ENCODE peak calls at places on chromosome 7, in nine cellular contexts. I, U, H, D, E, W, L, R and S are unnamed samples.

GRCh38 chr7:155947051-155947450 is 134.8 kb upstream of the SHH start:
- DNase-seq in I (no peak), U (no peak), H (no peak), D (peak; percentile 29), E (no peak), W (no peak), L (no peak), R (no peak), S (peak; percentile 25)

GRCh38 chr7:40232242-40232929 is 97.6 kb downstream of the SUGCT start:
- DNase-seq in I (no peak), U (peak; percentile 20), H (peak; percentile 36), D (peak; percentile 56), E (no peak), W (peak; percentile 20), L (no peak), R (no peak), S (no peak)

GRCh38 chr7:137354361-137354760 is 10.8 kb upstream of the PTN start:
- DNase-seq in I (peak; percentile 17), U (no peak), H (no peak), D (no peak), E (no peak), W (no peak), L (no peak), R (no peak), S (no peak)

GRCh38 chr7:133836666-133837065 is 290.5 kb upstream of the LRGUK start:
- DNase-seq in I (no peak), U (no peak), H (no peak), D (no peak), E (no peak), W (no peak), L (no peak), R (no peak), S (no peak)

GRCh38 chr7:147394329-147394728 is 1196.2 kb upstream of the C7orf33 start:
- DNase-seq in I (no peak), U (no peak), H (no peak), D (no peak), E (no peak), W (no peak), L (no peak), R (no peak), S (no peak)

GRCh38 chr7:116863168-116863670 is 832 bp downstream of the CAPZA2 start:
- DNase-seq in I (peak; percentile 42), U (peak; percentile 36), H (peak; percentile 26), D (peak; percentile 31), E (no peak), W (peak; percentile 53), L (no peak), R (no peak), S (no peak)

GRCh38 chr7:76260171-76260703 is 42.2 kb upstream of the HSPB1 start:
- DNase-seq in I (no peak), U (peak; percentile 61), H (peak; percentile 77), D (peak; percentile 86), E (no peak), W (peak; percentile 99), L (peak; percentile 96), R (no peak), S (no peak)

GRCh38 chr7:88401009-88401623 is 94.4 kb upstream of the STEAP4 start:
- DNase-seq in I (no peak), U (no peak), H (peak; percentile 3), D (peak; percentile 22), E (no peak), W (peak; percentile 13), L (no peak), R (no peak), S (no peak)

GRCh38 chr7:106071999-106072714 is 40.0 kb downstream of the SYPL1 start:
- DNase-seq in I (peak; percentile 69), U (no peak), H (no peak), D (no peak), E (no peak), W (peak; percentile 83), L (no peak), R (no peak), S (peak; percentile 83)

GRCh38 chr7:71457881-71458590 is 326.1 kb downstream of the GALNT17 start:
- DNase-seq in I (no peak), U (no peak), H (no peak), D (no peak), E (no peak), W (no peak), L (no peak), R (no peak), S (no peak)

GRCh38 chr7:105691029-105691691 is 109.9 kb upstream of the EFCAB10 start:
- DNase-seq in I (no peak), U (no peak), H (no peak), D (no peak), E (no peak), W (no peak), L (no peak), R (peak; percentile 53), S (no peak)

GRCh38 chr7:39686261-39686924 is 63.0 kb downstream of the RALA start:
- DNase-seq in I (no peak), U (no peak), H (no peak), D (no peak), E (no peak), W (no peak), L (no peak), R (no peak), S (no peak)

GRCh38 chr7:117212969-117213877 is 109.6 kb downstream of the WNT2 start:
- DNase-seq in I (no peak), U (peak; percentile 49), H (peak; percentile 53), D (peak; percentile 68), E (no peak), W (peak; percentile 74), L (peak; percentile 34), R (peak; percentile 19), S (peak; percentile 57)

GRCh38 chr7:108403597-108404217 is 52.5 kb downstream of the NRCAM start:
- DNase-seq in I (no peak), U (no peak), H (no peak), D (no peak), E (no peak), W (no peak), L (no peak), R (no peak), S (no peak)

GRCh38 chr7:112898432-112899290 is 108.5 kb upstream of the TMEM168 start:
- DNase-seq in I (peak; percentile 41), U (peak; percentile 65), H (peak; percentile 55), D (peak; percentile 70), E (no peak), W (peak; percentile 70), L (peak; percentile 15), R (no peak), S (peak; percentile 49)

GRCh38 chr7:140512317-140513000 is 33.2 kb upstream of the MKRN1 start:
- DNase-seq in I (peak; percentile 36), U (peak; percentile 22), H (no peak), D (peak; percentile 66), E (peak; percentile 52), W (peak; percentile 74), L (no peak), R (no peak), S (peak; percentile 90)

GRCh38 chr7:4799508-4800268 is 24.3 kb downstream of the AP5Z1 start:
- DNase-seq in I (no peak), U (peak; percentile 62), H (peak; percentile 39), D (no peak), E (peak; percentile 64), W (peak; percentile 73), L (no peak), R (no peak), S (no peak)

GRCh38 chr7:55252386-55252785 is 112.8 kb upstream of the LANCL2 start:
- DNase-seq in I (no peak), U (no peak), H (no peak), D (no peak), E (no peak), W (no peak), L (no peak), R (no peak), S (no peak)

GRCh38 chr7:155820788-155821187 is 8.5 kb upstream of the SHH start:
- DNase-seq in I (no peak), U (no peak), H (no peak), D (no peak), E (no peak), W (no peak), L (no peak), R (no peak), S (no peak)

GRCh38 chr7:142412551-142413193 is 154.8 kb upstream of the PRSS58 start:
- DNase-seq in I (no peak), U (peak; percentile 45), H (peak; percentile 5), D (peak; percentile 73), E (no peak), W (peak; percentile 72), L (peak; percentile 36), R (no peak), S (no peak)

GRCh38 chr7:10346032-10346431 is 627.6 kb upstream of the PHF14 start:
- DNase-seq in I (no peak), U (no peak), H (no peak), D (no peak), E (no peak), W (no peak), L (no peak), R (no peak), S (no peak)
- H3K27ac ChIP-seq in I (no peak overlapping the region), U (no peak overlapping the region), H (no peak overlapping the region), D (no peak overlapping the region), E (no peak overlapping the region), W (no peak overlapping the region), L (no peak overlapping the region), R (no peak overlapping the region), S (no peak overlapping the region)

GRCh38 chr7:102030696-102031095 is 213.3 kb downstream of the CUX1 start:
- DNase-seq in I (no peak), U (no peak), H (no peak), D (no peak), E (no peak), W (no peak), L (no peak), R (no peak), S (no peak)
- H3K27ac ChIP-seq in I (no peak overlapping the region), U (no peak overlapping the region), H (no peak overlapping the region), D (no peak overlapping the region), E (no peak overlapping the region), W (no peak overlapping the region), L (no peak overlapping the region), R (no peak overlapping the region), S (no peak overlapping the region)

DNA sequence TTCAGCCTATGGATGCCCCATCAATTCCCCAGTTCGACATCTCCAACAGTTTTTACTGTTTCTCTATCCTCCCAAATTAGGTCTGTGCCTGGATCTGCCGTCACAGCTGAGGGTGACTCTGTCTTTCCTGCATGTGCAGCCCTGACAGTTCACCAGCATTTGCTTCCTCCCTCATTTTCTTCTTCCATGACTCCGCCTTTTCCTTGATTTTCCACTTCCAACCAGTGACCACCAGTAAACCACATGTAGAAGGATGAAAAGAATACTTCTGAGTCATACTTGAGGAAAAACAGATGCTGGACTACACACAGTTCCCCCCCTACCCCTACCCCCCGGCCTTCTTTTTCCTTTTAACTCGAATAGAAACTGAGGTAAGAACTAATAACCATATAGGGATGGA is 311.8 kb upstream of the POM121L12 start:
- DNase-seq in I (no peak), U (no peak), H (no peak), D (no peak), E (no peak), W (no peak), L (no peak), R (no peak), S (no peak)
- H3K27ac ChIP-seq in I (no peak overlapping the region), U (no peak overlapping the region), H (no peak overlapping the region), D (no peak overlapping the region), E (no peak overlapping the region), W (no peak overlapping the region), L (no peak overlapping the region), R (no peak overlapping the region), S (no peak overlapping the region)

DNA sequence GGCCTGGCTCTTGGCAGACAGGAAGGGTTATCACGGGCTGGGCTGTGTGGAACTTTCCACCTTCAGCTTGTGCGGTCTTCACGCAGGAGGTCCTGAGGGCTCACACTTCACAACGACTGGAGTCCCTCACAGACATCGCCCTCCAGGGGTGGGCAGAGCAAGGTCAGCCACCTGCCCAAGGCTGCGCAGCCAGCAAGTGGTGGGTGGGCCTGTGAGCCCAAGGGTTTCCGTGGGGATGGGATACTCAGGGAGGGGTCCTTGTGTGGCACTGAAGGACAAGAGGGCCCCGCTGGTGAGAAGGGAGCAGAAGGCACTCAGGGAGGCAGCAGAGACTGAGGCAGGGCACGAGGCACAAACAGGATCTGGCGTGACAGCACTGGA is 22.0 kb downstream of the PDIA4 start:
- DNase-seq in I (no peak), U (no peak), H (no peak), D (no peak), E (no peak), W (no peak), L (no peak), R (no peak), S (no peak)
- H3K27ac ChIP-seq in I (no peak overlapping the region), U (no peak overlapping the region), H (no peak overlapping the region), D (no peak overlapping the region), E (no peak overlapping the region), W (no peak overlapping the region), L (no peak overlapping the region), R (no peak overlapping the region), S (no peak overlapping the region)